ENCODE peak calls at places on chromosomes 12 and 14, in five cellular contexts. Z is BE2C, U is prostate gland, O is lung, V is choroid plexus epithelial cell. E is an unnamed sample.

GRCh38 chr14:51743588-51744000 is 91.9 kb downstream of the FRMD6 start:
- DNase-seq in Z (no peak), U (no peak), O (no peak), V (no peak), E (no peak)

GRCh38 chr12:86929962-86930361 is 673.8 kb upstream of the MGAT4C start:
- DNase-seq in Z (no peak), U (no peak), O (no peak), V (no peak), E (no peak)

GRCh38 chr14:68137704-68138619 is 318.4 kb downstream of the RAD51B start:
- DNase-seq in Z (peak), U (no peak), O (peak), V (peak), E (peak)

GRCh38 chr14:100049220-100049619 is 16.0 kb upstream of the EVL start:
- DNase-seq in Z (no peak), U (no peak), O (no peak), V (peak), E (peak)

GRCh38 chr12:76964784-76965571 is 86.2 kb upstream of the CSRP2 start:
- DNase-seq in Z (no peak), U (no peak), O (no peak), V (no peak), E (no peak)

GRCh38 chr14:71985538-71986234 is 53.5 kb downstream of the RGS6 start:
- DNase-seq in Z (no peak), U (no peak), O (no peak), V (peak), E (peak)

GRCh38 chr14:99506269-99506668 is 25.1 kb downstream of the CCNK start:
- DNase-seq in Z (no peak), U (no peak), O (no peak), V (no peak), E (no peak)

GRCh38 chr14:89277229-89277628 is 139.8 kb downstream of the FOXN3 start:
- DNase-seq in Z (no peak), U (no peak), O (no peak), V (no peak), E (no peak)

GRCh38 chr12:119328111-119328510 is 6.4 kb upstream of the CCDC60 start:
- DNase-seq in Z (peak), U (no peak), O (no peak), V (no peak), E (no peak)

GRCh38 chr12:76237086-76237701 is 111.0 kb downstream of the BBS10 start:
- DNase-seq in Z (no peak), U (no peak), O (no peak), V (no peak), E (no peak)

GRCh38 chr14:72063761-72064282 is 131.6 kb downstream of the RGS6 start:
- DNase-seq in Z (no peak), U (no peak), O (no peak), V (no peak), E (no peak)

GRCh38 chr12:93167841-93168492 is 209.8 kb upstream of the NUDT4 start:
- DNase-seq in Z (no peak), U (peak), O (no peak), V (peak), E (peak)
- H3K4me3 ChIP-seq in Z (peak), U (peak), O (no peak), V (peak), E (peak)

GRCh38 chr12:53972722-53973092 is 219 bp upstream of the HOXC11 start:
- DNase-seq in Z (no peak), U (no peak), O (no peak), V (no peak), E (no peak)
- H3K4me3 ChIP-seq in Z (no peak), U (no peak), O (no peak), V (no peak), E (no peak)

GRCh38 chr12:125530876-125531275 is 465.6 kb downstream of the AACS start:
- DNase-seq in Z (no peak), U (no peak), O (no peak), V (no peak), E (no peak)

GRCh38 chr12:125528300-125528699 is 463.1 kb downstream of the AACS start:
- DNase-seq in Z (no peak), U (no peak), O (no peak), V (no peak), E (no peak)

DNA sequence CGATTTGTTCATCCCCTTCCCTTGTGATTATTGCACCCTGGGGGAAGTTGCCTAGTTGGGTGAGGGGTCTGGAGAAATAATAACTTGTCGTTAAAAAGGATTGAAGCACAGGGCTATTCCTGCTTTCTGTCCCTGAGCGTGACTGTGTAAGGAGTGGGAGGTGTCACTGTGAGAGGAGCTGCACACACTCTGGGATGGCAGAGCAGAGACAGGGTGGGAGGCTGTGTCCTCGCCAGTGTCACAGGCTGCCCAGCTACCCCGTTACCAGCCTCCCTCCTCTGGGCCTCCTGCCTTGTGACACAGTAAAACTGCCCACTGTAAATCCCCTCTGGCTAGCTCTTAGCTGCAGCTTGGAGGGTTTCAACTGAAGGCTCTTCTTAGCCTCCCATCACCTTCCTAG is 460.6 kb downstream of the AACS start:
- DNase-seq in Z (no peak), U (no peak), O (no peak), V (no peak), E (no peak)
- H3K4me3 ChIP-seq in Z (no peak), U (no peak), O (no peak), V (no peak), E (no peak)

DNA sequence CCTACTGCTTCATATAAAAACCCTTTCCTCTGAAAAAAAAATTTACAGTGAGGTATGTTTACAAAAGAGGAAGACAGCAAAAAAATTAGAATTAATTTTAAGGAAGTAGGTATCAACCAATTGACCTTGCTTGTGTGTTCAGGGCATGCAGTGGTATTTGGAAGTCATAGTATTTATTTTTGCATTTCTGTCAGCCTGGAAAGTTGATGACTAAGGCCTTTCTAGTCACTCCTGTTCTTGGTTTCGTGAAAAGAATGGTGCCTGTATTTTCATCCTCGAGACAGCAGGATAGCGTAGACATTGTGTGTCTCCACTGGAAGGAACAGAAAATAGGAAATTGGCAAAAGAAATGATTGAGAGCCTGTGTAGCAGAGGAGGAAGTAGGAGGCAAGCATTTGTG is 24.5 kb downstream of the SLC16A7 start:
- DNase-seq in Z (no peak), U (no peak), O (no peak), V (no peak), E (peak)
- H3K4me3 ChIP-seq in Z (no peak), U (no peak), O (no peak), V (no peak), E (no peak)